ENCODE peak calls at places on chromosomes 13 and 19, in seven cellular contexts. P is esophagus squamous epithelium, H is stomach, J is RWPE1, X is left lung, G is progenitor cell of endocrine pancreas, F is adrenal gland. C is an unnamed sample.

GRCh38 chr13:27053235-27053884 is 118.3 kb downstream of the USP12 start:
- DNase-seq in P (no peak), H (no peak), J (no peak), X (no peak), G (no peak), F (no peak), C (no peak)

GRCh38 chr19:4224470-4224869 is 4.9 kb upstream of the EBI3 start:
- DNase-seq in P (no peak), H (no peak), J (no peak), X (no peak), G (no peak), F (no peak), C (no peak)

GRCh38 chr13:99280166-99280565 is 22.0 kb upstream of the GPR18 start:
- DNase-seq in P (no peak), H (no peak), J (no peak), X (no peak), G (no peak), F (no peak), C (no peak)

GRCh38 chr19:51660975-51661600 is 14.5 kb upstream of the SIGLEC14 start:
- DNase-seq in P (no peak), H (peak), J (peak), X (peak), G (peak), F (peak), C (peak)

GRCh38 chr13:47679391-47679790 is 321.7 kb downstream of the SUCLA2 start:
- DNase-seq in P (no peak), H (no peak), J (peak), X (no peak), G (no peak), F (no peak), C (no peak)

GRCh38 chr19:5217171-5217570 is 123.4 kb downstream of the PTPRS start:
- DNase-seq in P (no peak), H (no peak), J (no peak), X (no peak), G (no peak), F (no peak), C (no peak)

GRCh38 chr19:18772620-18773587 is 18.2 kb downstream of the COMP start:
- DNase-seq in P (no peak), H (no peak), J (peak), X (no peak), G (no peak), F (no peak), C (no peak)

GRCh38 chr19:14494910-14495677 is 833 bp downstream of the GIPC1 start:
- DNase-seq in P (no peak), H (no peak), J (peak), X (no peak), G (no peak), F (no peak), C (no peak)

GRCh38 chr19:14003279-14004051 is 2.7 kb downstream of the RFX1 start:
- DNase-seq in P (no peak), H (no peak), J (no peak), X (no peak), G (no peak), F (no peak), C (no peak)

GRCh38 chr13:41562083-41562482 is 104.7 kb downstream of the RGCC start:
- DNase-seq in P (no peak), H (no peak), J (peak), X (peak), G (no peak), F (peak), C (peak)

GRCh38 chr13:42123600-42123999 is 75.2 kb downstream of the DGKH start:
- DNase-seq in P (no peak), H (no peak), J (no peak), X (no peak), G (no peak), F (no peak), C (no peak)

GRCh38 chr19:35373492-35373891 is 2.6 kb downstream of the GPR42 start:
- DNase-seq in P (no peak), H (no peak), J (no peak), X (no peak), G (no peak), F (no peak), C (no peak)

GRCh38 chr19:35852029-35852780 is at the start of gene NPHS1:
- DNase-seq in P (no peak), H (no peak), J (no peak), X (no peak), G (no peak), F (no peak), C (no peak)

GRCh38 chr19:38683393-38684077 is 36.1 kb downstream of the ACTN4 start:
- DNase-seq in P (no peak), H (peak), J (peak), X (peak), G (peak), F (peak), C (no peak)

GRCh38 chr19:30236006-30236405 is 136.2 kb upstream of the ZNF536 start:
- DNase-seq in P (no peak), H (no peak), J (no peak), X (no peak), G (no peak), F (no peak), C (no peak)

GRCh38 chr13:64069892-64070291 is 2654.2 kb upstream of the PCDH20 start:
- DNase-seq in P (no peak), H (no peak), J (no peak), X (no peak), G (no peak), F (no peak), C (no peak)

GRCh38 chr13:33751151-33751550 is 66.8 kb upstream of the RFC3 start:
- DNase-seq in P (no peak), H (no peak), J (no peak), X (no peak), G (no peak), F (no peak), C (no peak)

GRCh38 chr13:110680852-110681251 is 25.1 kb downstream of the CARS2 start:
- DNase-seq in P (no peak), H (no peak), J (peak), X (no peak), G (no peak), F (no peak), C (no peak)

GRCh38 chr13:65453982-65454381 is 1776.2 kb downstream of the PCDH9 start:
- DNase-seq in P (no peak), H (no peak), J (no peak), X (no peak), G (no peak), F (no peak), C (no peak)

GRCh38 chr13:97224544-97225324 is 2.6 kb downstream of the MBNL2 start:
- DNase-seq in P (no peak), H (peak), J (peak), X (no peak), G (no peak), F (no peak), C (no peak)

GRCh38 chr19:18967358-18968146 is 26.5 kb upstream of the HOMER3 start:
- DNase-seq in P (peak), H (peak), J (peak), X (peak), G (no peak), F (peak), C (no peak)

GRCh38 chr19:35143231-35143715 is at the start of gene FXYD7:
- DNase-seq in P (no peak), H (no peak), J (no peak), X (no peak), G (no peak), F (no peak), C (no peak)

GRCh38 chr13:39825886-39826285 is 170.4 kb downstream of the COG6 start:
- DNase-seq in P (no peak), H (no peak), J (no peak), X (no peak), G (no peak), F (no peak), C (no peak)

GRCh38 chr13:35501721-35502235 is 25.3 kb upstream of the MAB21L1 start:
- DNase-seq in P (no peak), H (no peak), J (no peak), X (no peak), G (no peak), F (no peak), C (no peak)

GRCh38 chr13:71303144-71303543 is 563.9 kb downstream of the DACH1 start:
- DNase-seq in P (no peak), H (no peak), J (no peak), X (no peak), G (no peak), F (no peak), C (no peak)
- TF ChIP-seq CTCF in P (no peak), H (no peak), J (no peak), X (no peak), G (peak), F (no peak), C (no peak)

GRCh38 chr13:43978688-43979087 is 99.0 kb downstream of the LACC1 start:
- DNase-seq in P (no peak), H (no peak), J (no peak), X (no peak), G (no peak), F (no peak), C (no peak)

GRCh38 chr13:43983373-43983772 is 103.7 kb downstream of the LACC1 start:
- DNase-seq in P (no peak), H (no peak), J (no peak), X (no peak), G (no peak), F (no peak), C (no peak)

GRCh38 chr13:43981512-43982301 is 102.0 kb downstream of the LACC1 start:
- DNase-seq in P (no peak), H (no peak), J (no peak), X (no peak), G (no peak), F (no peak), C (no peak)

GRCh38 chr13:43979492-43979891 is 99.8 kb downstream of the LACC1 start:
- DNase-seq in P (no peak), H (no peak), J (no peak), X (no peak), G (no peak), F (no peak), C (no peak)

DNA sequence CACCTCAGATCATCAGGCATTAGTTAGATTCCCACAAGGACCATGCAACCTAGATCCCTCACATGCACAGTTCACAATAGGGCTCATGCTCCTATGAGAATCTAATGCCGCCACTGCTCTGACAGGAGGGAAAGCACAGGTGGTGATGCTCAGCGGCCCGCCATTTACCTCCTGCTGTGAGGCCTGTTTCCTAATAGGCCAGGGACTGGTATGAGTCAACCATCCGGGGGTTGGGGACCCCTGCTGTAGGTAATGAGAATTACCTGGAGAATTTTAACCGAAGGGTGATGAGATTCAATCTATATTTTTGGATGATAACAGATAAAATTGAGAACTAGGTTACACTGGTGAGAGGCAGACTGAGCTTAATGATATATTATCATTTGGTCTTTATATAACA is 101.4 kb downstream of the LACC1 start:
- DNase-seq in P (no peak), H (no peak), J (no peak), X (no peak), G (no peak), F (no peak), C (no peak)
- TF ChIP-seq CTCF in P (no peak), H (no peak), J (no peak), X (no peak), G (peak), F (no peak), C (no peak)

GRCh38 chr19:532578-533484 is 1.3 kb downstream of the CDC34 start:
- DNase-seq in P (no peak), H (peak), J (peak), X (no peak), G (no peak), F (peak), C (no peak)
- TF ChIP-seq CTCF in P (peak), H (no peak), J (peak), X (peak), G (peak), F (peak), C (no peak)

GRCh38 chr13:37870895-37871550 is 1.5 kb upstream of the TRPC4 start:
- DNase-seq in P (no peak), H (no peak), J (peak), X (no peak), G (no peak), F (no peak), C (no peak)

GRCh38 chr13:37868691-37869505 is 674 bp downstream of the TRPC4 start:
- DNase-seq in P (no peak), H (no peak), J (no peak), X (no peak), G (no peak), F (no peak), C (no peak)

GRCh38 chr13:37870489-37870845 is 895 bp upstream of the TRPC4 start:
- DNase-seq in P (no peak), H (no peak), J (no peak), X (no peak), G (no peak), F (no peak), C (no peak)

GRCh38 chr13:37869506-37869755 is 141 bp downstream of the TRPC4 start:
- DNase-seq in P (no peak), H (no peak), J (peak), X (no peak), G (no peak), F (no peak), C (no peak)

GRCh38 chr13:37869756-37870488 is at the start of gene TRPC4:
- DNase-seq in P (no peak), H (peak), J (peak), X (peak), G (peak), F (peak), C (peak)
- TF ChIP-seq CTCF in P (no peak), H (no peak), J (peak), X (no peak), G (peak), F (no peak), C (peak)

GRCh38 chr13:24460256-24460655 is 52.3 kb downstream of the PARP4 start:
- DNase-seq in P (no peak), H (no peak), J (no peak), X (no peak), G (no peak), F (no peak), C (no peak)
- TF ChIP-seq CTCF in P (no peak), H (no peak), J (no peak), X (no peak), G (no peak), F (no peak), C (no peak)

GRCh38 chr13:53200498-53201453 is 172.2 kb downstream of the OLFM4 start:
- DNase-seq in P (no peak), H (peak), J (peak), X (peak), G (peak), F (peak), C (peak)
- TF ChIP-seq CTCF in P (peak), H (no peak), J (peak), X (no peak), G (peak), F (no peak), C (peak)

DNA sequence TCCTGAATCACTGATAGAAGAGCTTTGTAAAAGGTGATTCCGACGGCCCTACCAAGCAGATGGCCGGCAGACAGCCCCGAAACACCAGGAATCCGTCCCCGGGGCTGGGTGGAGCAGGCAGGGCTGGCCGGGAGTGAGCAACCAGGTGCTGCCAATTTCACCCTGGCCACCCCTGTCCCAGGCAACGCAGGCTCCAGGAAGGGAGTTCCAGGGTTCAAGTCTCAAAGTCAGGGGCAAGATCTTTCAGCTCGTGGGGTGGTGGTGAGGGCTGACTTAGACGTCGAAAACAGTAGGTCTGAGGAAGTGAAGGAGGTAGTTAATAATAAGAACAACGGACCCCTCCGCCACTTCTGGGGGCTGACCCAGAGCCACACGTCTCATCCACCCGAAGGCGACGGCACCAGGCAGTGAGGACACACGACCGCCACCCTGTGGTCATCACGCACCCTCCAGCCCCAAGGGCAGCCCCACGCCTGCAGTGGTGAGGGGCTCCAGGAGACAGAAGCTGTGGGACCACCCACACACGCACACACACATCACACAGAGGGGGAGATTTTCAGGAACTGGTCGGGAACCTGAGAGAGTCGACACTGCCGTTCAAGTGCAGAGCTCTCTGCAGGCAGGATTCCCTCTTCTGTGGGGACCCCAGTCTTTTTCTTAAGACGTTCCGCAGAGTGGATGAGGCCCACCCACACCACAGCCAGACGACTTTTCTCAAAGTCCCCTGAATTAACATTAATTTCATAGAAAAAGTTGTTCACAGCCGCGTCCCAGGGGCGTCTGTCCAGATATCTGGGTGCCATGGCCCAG is 67.2 kb downstream of the SPACA7 start:
- DNase-seq in P (no peak), H (peak), J (no peak), X (no peak), G (no peak), F (no peak), C (no peak)
- TF ChIP-seq CTCF in P (peak), H (no peak), J (no peak), X (no peak), G (no peak), F (no peak), C (no peak)